ENCODE peak calls at places on chromosomes 5 and 9, in nine cellular contexts. One of them, this sample, is unnamed.

GRCh38 chr5:14452685-14453084 is 128.9 kb upstream of the OTULINL start:
- DNase-seq in MM.1S: no peak
- DNase-seq in AG09309: no peak
- DNase-seq in cardiac muscle cell: peak
- DNase-seq in PC-9: no peak
- DNase-seq in HFF-Myc: no peak
- DNase-seq in upper lobe of right lung: no peak
- DNase-seq in naive thymus-derived CD4-positive, alpha-beta T cell: no peak
- DNase-seq in kidney epithelial cell: no peak
- DNase-seq in this sample: no peak

GRCh38 chr9:129598089-129598596 is 22.8 kb downstream of the C9orf50 start:
- DNase-seq in HFF-Myc: no peak
- DNase-seq in cardiac muscle cell: no peak
- DNase-seq in naive thymus-derived CD4-positive, alpha-beta T cell: no peak
- DNase-seq in upper lobe of right lung: no peak
- DNase-seq in kidney epithelial cell: no peak
- DNase-seq in MM.1S: no peak
- DNase-seq in AG09309: no peak
- DNase-seq in PC-9: no peak
- DNase-seq in this sample: no peak

GRCh38 chr5:171269717-171270116 is 39.3 kb upstream of the TLX3 start:
- DNase-seq in HFF-Myc: no peak
- DNase-seq in cardiac muscle cell: peak
- DNase-seq in PC-9: no peak
- DNase-seq in upper lobe of right lung: no peak
- DNase-seq in kidney epithelial cell: peak
- DNase-seq in naive thymus-derived CD4-positive, alpha-beta T cell: no peak
- DNase-seq in AG09309: peak
- DNase-seq in MM.1S: no peak
- DNase-seq in this sample: no peak

GRCh38 chr5:114062940-114063867 is 298.7 kb upstream of the KCNN2 start:
- DNase-seq in kidney epithelial cell: no peak
- DNase-seq in cardiac muscle cell: no peak
- DNase-seq in upper lobe of right lung: no peak
- DNase-seq in PC-9: no peak
- DNase-seq in naive thymus-derived CD4-positive, alpha-beta T cell: no peak
- DNase-seq in HFF-Myc: no peak
- DNase-seq in AG09309: no peak
- DNase-seq in MM.1S: no peak
- DNase-seq in this sample: no peak

GRCh38 chr5:101012880-101013279 is 109.8 kb upstream of the ST8SIA4 start:
- DNase-seq in naive thymus-derived CD4-positive, alpha-beta T cell: no peak
- DNase-seq in cardiac muscle cell: no peak
- DNase-seq in kidney epithelial cell: no peak
- DNase-seq in MM.1S: no peak
- DNase-seq in HFF-Myc: no peak
- DNase-seq in upper lobe of right lung: no peak
- DNase-seq in PC-9: no peak
- DNase-seq in AG09309: no peak
- DNase-seq in this sample: no peak

GRCh38 chr5:120252839-120253238 is 211.3 kb upstream of the PRR16 start:
- DNase-seq in HFF-Myc: no peak
- DNase-seq in PC-9: no peak
- DNase-seq in upper lobe of right lung: no peak
- DNase-seq in naive thymus-derived CD4-positive, alpha-beta T cell: no peak
- DNase-seq in MM.1S: no peak
- DNase-seq in cardiac muscle cell: peak
- DNase-seq in kidney epithelial cell: no peak
- DNase-seq in AG09309: no peak
- DNase-seq in this sample: no peak

GRCh38 chr5:77224672-77225355 is 14.3 kb downstream of the PDE8B start:
- DNase-seq in HFF-Myc: no peak
- DNase-seq in AG09309: peak
- DNase-seq in kidney epithelial cell: peak
- DNase-seq in cardiac muscle cell: peak
- DNase-seq in upper lobe of right lung: no peak
- DNase-seq in naive thymus-derived CD4-positive, alpha-beta T cell: no peak
- DNase-seq in PC-9: peak
- DNase-seq in MM.1S: no peak
- DNase-seq in this sample: no peak

GRCh38 chr9:6640268-6641072 is 5.1 kb downstream of the GLDC start:
- DNase-seq in MM.1S: peak
- DNase-seq in cardiac muscle cell: no peak
- DNase-seq in upper lobe of right lung: no peak
- DNase-seq in kidney epithelial cell: peak
- DNase-seq in AG09309: no peak
- DNase-seq in PC-9: no peak
- DNase-seq in HFF-Myc: no peak
- DNase-seq in naive thymus-derived CD4-positive, alpha-beta T cell: no peak
- DNase-seq in this sample: no peak

GRCh38 chr5:112407240-112407639 is 11.8 kb downstream of the EPB41L4A start:
- DNase-seq in upper lobe of right lung: no peak
- DNase-seq in naive thymus-derived CD4-positive, alpha-beta T cell: no peak
- DNase-seq in HFF-Myc: no peak
- DNase-seq in cardiac muscle cell: no peak
- DNase-seq in PC-9: no peak
- DNase-seq in kidney epithelial cell: no peak
- DNase-seq in MM.1S: no peak
- DNase-seq in AG09309: no peak
- DNase-seq in this sample: no peak

GRCh38 chr5:175623086-175623485 is 34.8 kb upstream of the HRH2 start:
- DNase-seq in upper lobe of right lung: no peak
- DNase-seq in HFF-Myc: no peak
- DNase-seq in AG09309: no peak
- DNase-seq in cardiac muscle cell: no peak
- DNase-seq in kidney epithelial cell: no peak
- DNase-seq in PC-9: no peak
- DNase-seq in MM.1S: no peak
- DNase-seq in naive thymus-derived CD4-positive, alpha-beta T cell: no peak
- DNase-seq in this sample: no peak

GRCh38 chr5:150780816-150781221 is 2.3 kb downstream of the SMIM3 start:
- DNase-seq in kidney epithelial cell: no peak
- DNase-seq in HFF-Myc: no peak
- DNase-seq in MM.1S: no peak
- DNase-seq in naive thymus-derived CD4-positive, alpha-beta T cell: no peak
- DNase-seq in upper lobe of right lung: no peak
- DNase-seq in AG09309: peak
- DNase-seq in cardiac muscle cell: peak
- DNase-seq in PC-9: no peak
- DNase-seq in this sample: no peak
- H3K4me3 ChIP-seq in kidney epithelial cell: no peak
- H3K4me3 ChIP-seq in HFF-Myc: peak
- H3K4me3 ChIP-seq in MM.1S: no peak
- H3K4me3 ChIP-seq in naive thymus-derived CD4-positive, alpha-beta T cell: no peak
- H3K4me3 ChIP-seq in upper lobe of right lung: peak
- H3K4me3 ChIP-seq in AG09309: peak
- H3K4me3 ChIP-seq in cardiac muscle cell: no peak
- H3K4me3 ChIP-seq in PC-9: no peak
- H3K4me3 ChIP-seq in this sample: peak

GRCh38 chr5:42590566-42590965 is 166.1 kb upstream of the CCDC152 start:
- DNase-seq in upper lobe of right lung: no peak
- DNase-seq in kidney epithelial cell: no peak
- DNase-seq in naive thymus-derived CD4-positive, alpha-beta T cell: no peak
- DNase-seq in AG09309: no peak
- DNase-seq in HFF-Myc: no peak
- DNase-seq in MM.1S: no peak
- DNase-seq in PC-9: no peak
- DNase-seq in cardiac muscle cell: no peak
- DNase-seq in this sample: no peak
- H3K4me3 ChIP-seq in upper lobe of right lung: no peak
- H3K4me3 ChIP-seq in kidney epithelial cell: no peak
- H3K4me3 ChIP-seq in naive thymus-derived CD4-positive, alpha-beta T cell: no peak
- H3K4me3 ChIP-seq in AG09309: no peak
- H3K4me3 ChIP-seq in HFF-Myc: no peak
- H3K4me3 ChIP-seq in MM.1S: no peak
- H3K4me3 ChIP-seq in PC-9: no peak
- H3K4me3 ChIP-seq in cardiac muscle cell: no peak
- H3K4me3 ChIP-seq in this sample: no peak

DNA sequence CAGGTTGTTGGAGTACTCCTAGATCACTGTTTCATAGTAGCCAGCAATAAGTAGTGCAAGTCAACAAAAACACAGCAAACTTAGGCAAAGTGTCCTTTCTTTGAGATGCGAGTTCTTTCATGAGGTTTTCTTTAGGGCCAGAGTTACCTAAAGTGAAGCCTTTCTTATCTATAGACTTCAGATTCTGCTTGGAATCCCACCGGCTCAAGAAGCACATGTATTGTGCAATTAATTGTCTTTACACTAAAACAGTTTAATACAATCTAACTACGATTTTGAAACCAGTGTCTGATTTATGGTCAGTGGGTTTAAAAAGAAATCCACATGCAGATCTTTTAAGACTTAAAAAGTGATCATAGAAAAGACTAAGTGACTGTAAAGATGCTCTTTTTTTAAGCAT is 3.6 kb downstream of the PURA start:
- DNase-seq in HFF-Myc: no peak
- DNase-seq in kidney epithelial cell: no peak
- DNase-seq in naive thymus-derived CD4-positive, alpha-beta T cell: no peak
- DNase-seq in PC-9: no peak
- DNase-seq in upper lobe of right lung: no peak
- DNase-seq in AG09309: no peak
- DNase-seq in cardiac muscle cell: no peak
- DNase-seq in MM.1S: no peak
- DNase-seq in this sample: no peak
- H3K4me3 ChIP-seq in HFF-Myc: no peak
- H3K4me3 ChIP-seq in kidney epithelial cell: no peak
- H3K4me3 ChIP-seq in naive thymus-derived CD4-positive, alpha-beta T cell: no peak
- H3K4me3 ChIP-seq in PC-9: no peak
- H3K4me3 ChIP-seq in upper lobe of right lung: no peak
- H3K4me3 ChIP-seq in AG09309: no peak
- H3K4me3 ChIP-seq in cardiac muscle cell: no peak
- H3K4me3 ChIP-seq in MM.1S: no peak
- H3K4me3 ChIP-seq in this sample: no peak

GRCh38 chr5:6723122-6723885 is 10.1 kb downstream of the TENT4A start:
- DNase-seq in upper lobe of right lung: no peak
- DNase-seq in AG09309: no peak
- DNase-seq in MM.1S: no peak
- DNase-seq in cardiac muscle cell: no peak
- DNase-seq in HFF-Myc: no peak
- DNase-seq in PC-9: no peak
- DNase-seq in kidney epithelial cell: no peak
- DNase-seq in naive thymus-derived CD4-positive, alpha-beta T cell: no peak
- DNase-seq in this sample: no peak

GRCh38 chr5:6719896-6720560 is 6.8 kb downstream of the TENT4A start:
- DNase-seq in naive thymus-derived CD4-positive, alpha-beta T cell: no peak
- DNase-seq in PC-9: no peak
- DNase-seq in cardiac muscle cell: peak
- DNase-seq in upper lobe of right lung: peak
- DNase-seq in MM.1S: no peak
- DNase-seq in AG09309: no peak
- DNase-seq in kidney epithelial cell: no peak
- DNase-seq in HFF-Myc: no peak
- DNase-seq in this sample: no peak

GRCh38 chr5:6720561-6720921 is 7.3 kb downstream of the TENT4A start:
- DNase-seq in upper lobe of right lung: no peak
- DNase-seq in PC-9: no peak
- DNase-seq in AG09309: no peak
- DNase-seq in HFF-Myc: no peak
- DNase-seq in kidney epithelial cell: no peak
- DNase-seq in cardiac muscle cell: no peak
- DNase-seq in naive thymus-derived CD4-positive, alpha-beta T cell: no peak
- DNase-seq in MM.1S: no peak
- DNase-seq in this sample: no peak

GRCh38 chr5:6722015-6722414 is 8.8 kb downstream of the TENT4A start:
- DNase-seq in naive thymus-derived CD4-positive, alpha-beta T cell: no peak
- DNase-seq in HFF-Myc: no peak
- DNase-seq in AG09309: no peak
- DNase-seq in PC-9: no peak
- DNase-seq in cardiac muscle cell: peak
- DNase-seq in upper lobe of right lung: no peak
- DNase-seq in kidney epithelial cell: no peak
- DNase-seq in MM.1S: peak
- DNase-seq in this sample: no peak

GRCh38 chr5:6721442-6721841 is 8.2 kb downstream of the TENT4A start:
- DNase-seq in upper lobe of right lung: peak
- DNase-seq in naive thymus-derived CD4-positive, alpha-beta T cell: no peak
- DNase-seq in cardiac muscle cell: no peak
- DNase-seq in MM.1S: peak
- DNase-seq in AG09309: no peak
- DNase-seq in PC-9: no peak
- DNase-seq in kidney epithelial cell: no peak
- DNase-seq in HFF-Myc: no peak
- DNase-seq in this sample: no peak
- H3K4me3 ChIP-seq in upper lobe of right lung: no peak
- H3K4me3 ChIP-seq in naive thymus-derived CD4-positive, alpha-beta T cell: no peak
- H3K4me3 ChIP-seq in cardiac muscle cell: no peak
- H3K4me3 ChIP-seq in MM.1S: peak
- H3K4me3 ChIP-seq in AG09309: no peak
- H3K4me3 ChIP-seq in PC-9: no peak
- H3K4me3 ChIP-seq in kidney epithelial cell: no peak
- H3K4me3 ChIP-seq in HFF-Myc: peak
- H3K4me3 ChIP-seq in this sample: no peak

This sample was measured in left lung.